ENCODE peak calls at places on chromosomes 5 and 9, in six cellular contexts. J, F, K, R, L and W are unnamed samples.

GRCh38 chr5:121630402-121630801 is 221.3 kb upstream of the FTMT start:
- DNase-seq in L (no peak), J (peak; percentile 37), K (peak; percentile 2), F (no peak), R (no peak), W (no peak)

GRCh38 chr5:158837908-158838307 is 261.8 kb downstream of the EBF1 start:
- DNase-seq in L (no peak), K (no peak), F (no peak), R (no peak), J (no peak), W (no peak)

GRCh38 chr9:87657190-87657589 is 68.7 kb upstream of the CTSL start:
- DNase-seq in K (no peak), J (peak; percentile 82), R (no peak), F (no peak), L (no peak), W (no peak)

GRCh38 chr5:76831108-76831447 is 12.2 kb downstream of the F2RL1 start:
- DNase-seq in K (peak; percentile 27), F (peak; percentile 35), R (peak; percentile 58), J (peak; percentile 77), L (peak; percentile 93), W (no peak)

GRCh38 chr9:132182609-132183073 is 20.8 kb downstream of the NTNG2 start:
- DNase-seq in R (peak; percentile 83), F (no peak), K (no peak), J (peak; percentile 26), L (no peak), W (no peak)

GRCh38 chr5:57338068-57338848 is 144.4 kb downstream of the ACTBL2 start:
- DNase-seq in F (peak; percentile 15), K (no peak), R (peak; percentile 24), L (no peak), J (peak; percentile 61), W (no peak)

GRCh38 chr9:134891016-134891589 is 10.5 kb downstream of the FCN2 start:
- DNase-seq in J (peak; percentile 6), L (peak; percentile 20), K (no peak), F (no peak), R (peak; percentile 55), W (no peak)

GRCh38 chr5:120452471-120452870 is 11.6 kb upstream of the PRR16 start:
- DNase-seq in R (no peak), F (no peak), L (no peak), J (no peak), K (no peak), W (no peak)

GRCh38 chr9:109022909-109023308 is 9.6 kb upstream of the CTNNAL1 start:
- DNase-seq in R (no peak), J (no peak), L (no peak), K (no peak), F (no peak), W (no peak)

GRCh38 chr5:65121880-65122436 is 353.2 kb downstream of the CWC27 start:
- DNase-seq in J (peak; percentile 87), L (no peak), F (no peak), R (no peak), K (peak; percentile 26), W (no peak)

GRCh38 chr5:77696120-77696519 is 57.6 kb upstream of the OTP start:
- DNase-seq in K (no peak), L (no peak), J (no peak), R (no peak), F (no peak), W (no peak)

GRCh38 chr9:15182755-15183154 is 124.3 kb downstream of the TTC39B start:
- DNase-seq in L (no peak), J (no peak), K (no peak), R (no peak), F (no peak), W (no peak)

GRCh38 chr5:108919591-108920326 is 172.1 kb downstream of the FER start:
- DNase-seq in J (peak; percentile 23), R (no peak), F (no peak), K (no peak), L (no peak), W (no peak)

GRCh38 chr9:108994695-108995094 is 18.6 kb downstream of the CTNNAL1 start:
- DNase-seq in J (peak; percentile 68), R (no peak), F (no peak), L (no peak), K (no peak), W (no peak)

GRCh38 chr5:76372320-76373054 is 30.6 kb upstream of the IQGAP2 start:
- DNase-seq in R (peak; percentile 41), J (peak; percentile 89), F (peak; percentile 92), K (peak; percentile 93), L (peak; percentile 72), W (peak; percentile 28)

GRCh38 chr9:126027566-126027965 is 280.4 kb downstream of the PBX3 start:
- DNase-seq in F (no peak), R (no peak), K (no peak), L (no peak), J (no peak), W (no peak)

GRCh38 chr9:93693129-93693528 is 116.7 kb downstream of the PHF2 start:
- DNase-seq in L (no peak), J (peak; percentile 19), F (no peak), R (no peak), K (no peak), W (no peak)

GRCh38 chr9:131791532-131792254 is 51.8 kb upstream of the RAPGEF1 start:
- DNase-seq in J (no peak), K (no peak), F (no peak), R (peak; percentile 53), L (no peak), W (no peak)

GRCh38 chr5:78537821-78538220 is 110.8 kb downstream of the LHFPL2 start:
- DNase-seq in J (peak; percentile 78), L (no peak), R (peak; percentile 78), K (peak; percentile 61), F (peak; percentile 54), W (no peak)

GRCh38 chr9:138118601-138119071 is 241.1 kb downstream of the CACNA1B start:
- DNase-seq in F (no peak), K (no peak), J (no peak), R (no peak), L (peak; percentile 29), W (no peak)

GRCh38 chr9:134056483-134057310 is 11.1 kb downstream of the BRD3 start:
- DNase-seq in F (no peak), R (peak; percentile 75), J (no peak), L (no peak), K (no peak), W (no peak)

GRCh38 chr5:2224689-2225088 is 342.0 kb upstream of the IRX4 start:
- DNase-seq in R (no peak), J (no peak), K (no peak), L (no peak), F (no peak), W (no peak)

GRCh38 chr5:40446910-40447309 is 232.8 kb upstream of the PTGER4 start:
- DNase-seq in J (peak; percentile 96), R (no peak), F (peak; percentile 65), K (peak; percentile 52), L (peak; percentile 64), W (peak; percentile 74)

GRCh38 chr9:77756449-77756848 is 108.3 kb upstream of the GNA14 start:
- DNase-seq in K (no peak), F (no peak), R (no peak), L (no peak), J (no peak), W (no peak)

GRCh38 chr9:115941561-115942315 is 211.9 kb upstream of the PAPPA start:
- DNase-seq in F (no peak), J (peak; percentile 67), K (no peak), R (no peak), L (no peak), W (no peak)

GRCh38 chr9:99192786-99193465 is 28.8 kb downstream of the ALG2 start:
- DNase-seq in J (peak; percentile 28), K (peak; percentile 34), F (no peak), R (no peak), L (no peak), W (no peak)

GRCh38 chr5:135694016-135694415 is 115.2 kb upstream of the CXCL14 start:
- DNase-seq in R (no peak), K (no peak), F (no peak), L (peak; percentile 47), J (no peak), W (no peak)